ENCODE peak calls at places on chromosomes 4 and X, in six cellular contexts. One of them, this sample, is unnamed.

GRCh38 chr4:121728798-121729226 is 32.0 kb upstream of the ANXA5 start:
- DNase-seq in effector memory CD4-positive, alpha-beta T cell: no peak
- DNase-seq in NCI-H345: no peak
- DNase-seq in cardiac muscle cell: peak
- DNase-seq in testis: no peak
- DNase-seq in cardiac septum: no peak
- DNase-seq in this sample: peak

GRCh38 chrX:43679778-43680177 is 23.7 kb downstream of the MAOA start:
- DNase-seq in effector memory CD4-positive, alpha-beta T cell: no peak
- DNase-seq in NCI-H345: peak
- DNase-seq in cardiac muscle cell: peak
- DNase-seq in testis: no peak
- DNase-seq in cardiac septum: no peak
- DNase-seq in this sample: no peak

GRCh38 chr4:175419120-175419774 is 392.8 kb downstream of the GPM6A start:
- DNase-seq in effector memory CD4-positive, alpha-beta T cell: no peak
- DNase-seq in NCI-H345: no peak
- DNase-seq in cardiac muscle cell: peak
- DNase-seq in testis: no peak
- DNase-seq in cardiac septum: no peak
- DNase-seq in this sample: peak

GRCh38 chr4:30719363-30720020 is 677 bp upstream of the PCDH7 start:
- DNase-seq in effector memory CD4-positive, alpha-beta T cell: no peak
- DNase-seq in NCI-H345: peak
- DNase-seq in cardiac muscle cell: peak
- DNase-seq in testis: no peak
- DNase-seq in cardiac septum: peak
- DNase-seq in this sample: no peak

GRCh38 chr4:151850751-151851150 is 89.9 kb upstream of the GATB start:
- DNase-seq in effector memory CD4-positive, alpha-beta T cell: no peak
- DNase-seq in NCI-H345: no peak
- DNase-seq in cardiac muscle cell: peak
- DNase-seq in testis: no peak
- DNase-seq in cardiac septum: no peak
- DNase-seq in this sample: no peak

GRCh38 chr4:177064724-177065394 is 244.8 kb upstream of the NEIL3 start:
- DNase-seq in effector memory CD4-positive, alpha-beta T cell: no peak
- DNase-seq in NCI-H345: no peak
- DNase-seq in cardiac muscle cell: no peak
- DNase-seq in testis: no peak
- DNase-seq in cardiac septum: no peak
- DNase-seq in this sample: peak

GRCh38 chr4:76373919-76374552 is 46.9 kb downstream of the CCDC158 start:
- DNase-seq in effector memory CD4-positive, alpha-beta T cell: no peak
- DNase-seq in NCI-H345: no peak
- DNase-seq in cardiac muscle cell: peak
- DNase-seq in testis: no peak
- DNase-seq in cardiac septum: no peak
- DNase-seq in this sample: peak

GRCh38 chrX:119880552-119881437 is 9.2 kb downstream of the NDUFA1 start:
- DNase-seq in effector memory CD4-positive, alpha-beta T cell: no peak
- DNase-seq in NCI-H345: peak
- DNase-seq in cardiac muscle cell: peak
- DNase-seq in testis: peak
- DNase-seq in cardiac septum: peak
- DNase-seq in this sample: peak

GRCh38 chr4:16677545-16677944 is 220.9 kb downstream of the LDB2 start:
- DNase-seq in effector memory CD4-positive, alpha-beta T cell: no peak
- DNase-seq in NCI-H345: no peak
- DNase-seq in cardiac muscle cell: peak
- DNase-seq in testis: no peak
- DNase-seq in cardiac septum: no peak
- DNase-seq in this sample: no peak

GRCh38 chrX:666762-667161 is 36.2 kb downstream of the SHOX start:
- DNase-seq in effector memory CD4-positive, alpha-beta T cell: no peak
- DNase-seq in NCI-H345: no peak
- DNase-seq in cardiac muscle cell: no peak
- DNase-seq in testis: no peak
- DNase-seq in cardiac septum: no peak
- DNase-seq in this sample: no peak

GRCh38 chr4:154364012-154364863 is 127.4 kb downstream of the DCHS2 start:
- DNase-seq in effector memory CD4-positive, alpha-beta T cell: no peak
- DNase-seq in NCI-H345: no peak
- DNase-seq in cardiac muscle cell: no peak
- DNase-seq in testis: no peak
- DNase-seq in cardiac septum: no peak
- DNase-seq in this sample: no peak

GRCh38 chr4:2341261-2341841 is 77.1 kb downstream of the ZFYVE28 start:
- DNase-seq in effector memory CD4-positive, alpha-beta T cell: no peak
- DNase-seq in NCI-H345: no peak
- DNase-seq in cardiac muscle cell: no peak
- DNase-seq in testis: peak
- DNase-seq in cardiac septum: peak
- DNase-seq in this sample: no peak

GRCh38 chr4:185874516-185875230 is 62.7 kb upstream of the SORBS2 start:
- DNase-seq in effector memory CD4-positive, alpha-beta T cell: no peak
- DNase-seq in NCI-H345: no peak
- DNase-seq in cardiac muscle cell: peak
- DNase-seq in testis: no peak
- DNase-seq in cardiac septum: no peak
- DNase-seq in this sample: no peak

GRCh38 chrX:21741869-21742701 is 15.8 kb downstream of the SMPX start:
- DNase-seq in effector memory CD4-positive, alpha-beta T cell: no peak
- DNase-seq in NCI-H345: peak
- DNase-seq in cardiac muscle cell: no peak
- DNase-seq in testis: no peak
- DNase-seq in cardiac septum: no peak
- DNase-seq in this sample: no peak

GRCh38 chr4:55409468-55410171 is 13.9 kb downstream of the TMEM165 start:
- DNase-seq in effector memory CD4-positive, alpha-beta T cell: no peak
- DNase-seq in NCI-H345: no peak
- DNase-seq in cardiac muscle cell: peak
- DNase-seq in testis: no peak
- DNase-seq in cardiac septum: no peak
- DNase-seq in this sample: peak

GRCh38 chrX:16649858-16650257 is at the start of gene S100G:
- DNase-seq in effector memory CD4-positive, alpha-beta T cell: no peak
- DNase-seq in NCI-H345: no peak
- DNase-seq in cardiac muscle cell: no peak
- DNase-seq in testis: no peak
- DNase-seq in cardiac septum: no peak
- DNase-seq in this sample: no peak

This sample was measured in RKO.